ENCODE peak calls at places on chromosomes 1 and 21, in five cellular contexts. R is CD8-positive, alpha-beta T cell; E is stomach; H is astrocyte; Q is Peyer's patch. Z is an unnamed sample. For H3K27me3 and H3K36me3, the result is how much of the 10 kb centered on the place peaks cover.

GRCh38 chr1:5637171-5637570 is 355.1 kb downstream of the NPHP4 start:
- DNase-seq in R (peak), E (peak), H (no peak), Q (peak), Z (peak)

GRCh38 chr1:46517932-46518498 is 28.4 kb downstream of the DMBX1 start:
- DNase-seq in R (no peak), E (no peak), H (no peak), Q (peak), Z (peak)

GRCh38 chr1:156754219-156754618 is 2.7 kb upstream of the HDGF start:
- DNase-seq in R (no peak), E (no peak), H (no peak), Q (peak), Z (no peak)

GRCh38 chr1:201088901-201089525 is 23.2 kb downstream of the CACNA1S start:
- DNase-seq in R (no peak), E (no peak), H (no peak), Q (no peak), Z (no peak)

GRCh38 chr21:35924714-35925301 is 135.5 kb downstream of the SETD4 start:
- DNase-seq in R (no peak), E (no peak), H (peak), Q (no peak), Z (peak)

GRCh38 chr1:228935855-228936727 is 200.8 kb downstream of the RHOU start:
- DNase-seq in R (no peak), E (no peak), H (no peak), Q (peak), Z (peak)

GRCh38 chr1:171913385-171913784 is 72.1 kb downstream of the DNM3 start:
- DNase-seq in R (no peak), E (no peak), H (no peak), Q (no peak), Z (peak)

GRCh38 chr1:244896550-244896949 is 32.2 kb upstream of the HNRNPU start:
- DNase-seq in R (no peak), E (no peak), H (peak), Q (no peak), Z (peak)

GRCh38 chr21:45290948-45291612 is 3.4 kb upstream of the POFUT2 start:
- DNase-seq in R (no peak), E (peak), H (peak), Q (no peak), Z (no peak)

GRCh38 chr1:198373376-198373775 is 167.1 kb downstream of the ATP6V1G3 start:
- DNase-seq in R (no peak), E (no peak), H (no peak), Q (no peak), Z (no peak)

GRCh38 chr1:54132485-54132884 is 20.3 kb downstream of the CDCP2 start:
- DNase-seq in R (no peak), E (no peak), H (no peak), Q (no peak), Z (no peak)

GRCh38 chr1:151047591-151047924 is at the start of gene C1orf56:
- DNase-seq in R (peak), E (peak), H (peak), Q (peak), Z (peak)

DNA sequence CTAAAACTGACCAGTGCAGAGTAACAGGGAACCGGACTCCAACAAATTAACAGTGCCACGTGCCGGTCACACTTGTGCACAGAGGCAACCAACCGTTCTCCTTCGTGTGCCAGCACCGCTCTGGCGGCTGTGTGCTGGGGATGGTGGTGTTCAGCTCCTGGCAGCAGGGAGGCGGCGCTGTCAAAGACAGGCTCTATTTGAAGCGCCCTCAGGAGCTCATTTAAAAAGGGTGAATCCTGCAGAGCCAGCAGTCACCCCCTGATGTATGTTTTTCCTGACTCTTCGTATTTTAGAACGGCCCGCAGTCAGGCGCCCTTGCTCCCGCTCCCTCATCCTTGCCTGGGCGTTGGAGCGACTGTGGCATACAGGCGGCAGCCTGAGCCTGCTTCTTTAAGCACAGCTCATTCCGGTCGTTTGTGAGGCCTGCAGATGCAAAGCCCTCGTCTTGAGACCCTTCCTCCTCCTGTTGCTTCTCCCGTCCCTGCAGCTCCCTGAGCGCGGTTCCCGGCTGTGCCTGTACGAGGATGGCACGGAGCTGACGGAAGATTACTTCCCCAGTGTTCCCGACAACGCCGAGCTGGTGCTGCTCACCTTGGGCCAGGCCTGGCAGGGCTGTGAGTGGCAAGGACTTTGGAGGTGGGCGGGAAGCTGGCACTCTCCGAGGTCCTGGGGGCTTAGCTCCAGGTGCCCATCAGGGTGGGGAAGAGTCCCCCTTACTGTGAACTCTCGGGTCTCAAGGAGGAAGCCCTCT is 1.1 kb downstream of the DFFB start:
- DNase-seq in R (no peak), E (peak), H (peak), Q (peak), Z (peak)
- H3K4me3 ChIP-seq in R (peak), E (peak), H (peak), Q (peak), Z (no peak)

DNA sequence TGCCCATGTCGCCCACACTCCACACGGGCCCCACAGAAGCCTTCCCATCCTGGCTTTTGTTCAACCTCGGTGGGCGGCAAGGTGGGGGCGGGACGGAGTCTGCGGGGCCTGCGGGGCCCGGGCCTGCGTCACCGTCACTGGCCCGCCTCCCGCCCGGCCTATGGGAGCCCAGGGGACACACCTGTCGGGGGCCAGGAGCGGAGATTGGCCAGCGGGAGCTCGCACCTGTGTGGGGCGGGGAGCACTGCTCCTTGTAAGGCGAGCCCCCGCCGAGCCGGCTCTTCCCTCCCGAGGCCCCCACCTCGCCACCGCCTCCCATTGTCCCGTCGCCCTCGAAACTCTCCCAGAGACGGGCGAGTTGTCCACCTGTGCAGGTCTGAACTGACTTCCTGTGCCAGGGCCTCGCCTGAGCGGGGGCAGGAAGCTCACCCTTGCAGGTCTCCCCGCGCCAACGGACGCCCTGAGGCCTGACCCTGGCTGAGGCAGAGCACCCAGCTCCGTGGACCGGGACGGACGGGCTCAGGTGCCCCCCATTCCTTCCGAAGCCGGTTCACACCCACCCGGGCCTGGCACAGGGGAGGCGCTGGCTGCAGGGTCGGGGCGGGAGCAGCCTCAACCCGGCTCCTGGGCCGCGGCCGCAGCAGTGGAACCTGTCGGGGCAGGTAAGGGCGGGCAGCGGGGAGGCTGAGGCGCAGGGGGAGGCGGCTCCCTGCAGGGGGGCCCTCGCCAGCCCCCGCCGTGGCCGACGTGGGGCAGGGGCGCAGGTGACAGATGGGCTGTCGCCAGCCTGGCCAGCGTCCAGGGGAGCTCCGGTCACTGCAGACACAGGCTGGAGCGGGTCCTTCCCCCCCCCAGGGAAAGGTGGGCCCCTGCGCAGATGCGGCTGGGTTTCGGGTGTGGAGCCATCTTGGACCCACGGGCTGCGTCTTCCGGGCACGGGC is 10.8 kb upstream of the TTLL10 start:
- DNase-seq in R (no peak), E (peak), H (no peak), Q (peak), Z (peak)
- H3K27me3 ChIP-seq in R (under half), E (under half), H (under half), Q (under half), Z (under half)

GRCh38 chr1:55143686-55144085 is 71.5 kb downstream of the USP24 start:
- DNase-seq in R (no peak), E (no peak), H (no peak), Q (no peak), Z (no peak)
- H3K36me3 ChIP-seq in R (under half), E (half or more), H (under half), Q (half or more), Z (under half)

GRCh38 chr21:33069994-33070811 is at the start of gene OLIG1:
- DNase-seq in R (no peak), E (peak), H (peak), Q (no peak), Z (peak)
- H3K4me3 ChIP-seq in R (peak), E (peak), H (no peak), Q (peak), Z (peak)

GRCh38 chr1:158116768-158117167 is 63.9 kb upstream of the CD1D start:
- DNase-seq in R (no peak), E (no peak), H (no peak), Q (no peak), Z (no peak)
- H3K27me3 ChIP-seq in R (under half), E (under half), H (under half), Q (under half), Z (under half)

Z was measured in small intestine.